ENCODE peak calls at places on chromosomes 13 and 19, in seven cellular contexts. Q, Y, I, Z, B, C and J are unnamed samples. For H3K4me1, the result is how much of the 10 kb centered on the place peaks cover.

GRCh38 chr19:12913871-12914690 is 5.0 kb downstream of the SYCE2 start:
- DNase-seq in C (no peak), Y (no peak), Z (no peak), Q (peak), B (peak), I (no peak), J (peak)

GRCh38 chr13:75934889-75935288 is 298.8 kb downstream of the LMO7 start:
- DNase-seq in I (no peak), C (no peak), Y (no peak), B (no peak), Q (peak), Z (no peak), J (no peak)

GRCh38 chr13:69720278-69720983 is 387.2 kb upstream of the ATXN8OS start:
- DNase-seq in C (no peak), Q (no peak), I (peak), B (no peak), Z (no peak), Y (no peak), J (no peak)

GRCh38 chr13:35566340-35566739 is 89.9 kb upstream of the MAB21L1 start:
- DNase-seq in Q (no peak), Z (no peak), C (no peak), B (no peak), I (no peak), Y (no peak), J (no peak)

GRCh38 chr13:78709028-78709427 is 50.1 kb upstream of the OBI1 start:
- DNase-seq in I (no peak), Q (peak), C (no peak), B (no peak), Z (no peak), Y (no peak), J (no peak)

GRCh38 chr13:78137404-78138142 is 218.9 kb upstream of the EDNRB start:
- DNase-seq in B (no peak), I (no peak), Q (peak), C (no peak), Y (no peak), Z (no peak), J (no peak)

GRCh38 chr13:110942248-110942981 is 27.5 kb upstream of the ANKRD10 start:
- DNase-seq in Q (peak), B (no peak), C (no peak), Y (no peak), I (no peak), Z (no peak), J (no peak)

GRCh38 chr13:95536629-95537241 is 15.8 kb upstream of the CLDN10 start:
- DNase-seq in Y (no peak), Z (no peak), Q (no peak), C (no peak), I (no peak), B (peak), J (no peak)

GRCh38 chr19:42657551-42657950 is 62.8 kb upstream of the CEACAM8 start:
- DNase-seq in B (no peak), C (no peak), Z (no peak), I (no peak), Y (no peak), Q (peak), J (no peak)

GRCh38 chr13:113149711-113150544 is 8.5 kb upstream of the PROZ start:
- DNase-seq in Z (no peak), B (no peak), I (no peak), Y (no peak), Q (no peak), C (no peak), J (no peak)
- H3K4me1 ChIP-seq in Z (under half), B (under half), I (under half), Y (under half), Q (under half), C (under half), J (under half)

DNA sequence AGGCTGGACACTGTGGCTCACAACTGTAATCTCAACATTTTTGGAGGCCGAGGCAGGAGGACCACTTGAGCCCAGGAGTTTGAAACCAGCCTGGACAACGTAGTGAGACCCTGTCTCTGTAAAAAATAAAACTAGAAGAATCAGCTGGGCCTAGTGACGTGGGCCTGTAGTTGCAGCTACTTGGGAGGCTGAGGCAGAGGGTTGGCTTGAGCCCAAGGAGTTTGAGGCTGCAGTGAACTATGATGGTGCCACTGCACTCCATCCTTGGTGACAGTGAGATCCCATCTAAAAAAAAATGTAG is 1.1 kb downstream of the TLE6 start:
- DNase-seq in I (no peak), C (no peak), Q (no peak), B (peak), Y (no peak), Z (no peak), J (no peak)
- H3K4me1 ChIP-seq in I (under half), C (under half), Q (under half), B (under half), Y (half or more), Z (half or more), J (under half)

GRCh38 chr19:45514376-45515051 is 7.2 kb downstream of the VASP start:
- DNase-seq in C (no peak), B (peak), Z (no peak), Y (peak), Q (no peak), I (peak), J (no peak)

GRCh38 chr19:45511074-45511473 is 3.8 kb downstream of the VASP start:
- DNase-seq in Z (no peak), Q (no peak), I (no peak), B (no peak), Y (no peak), C (no peak), J (no peak)

GRCh38 chr19:45515807-45516401 is 8.6 kb downstream of the VASP start:
- DNase-seq in Q (no peak), I (peak), Z (no peak), B (no peak), C (no peak), Y (peak), J (no peak)

GRCh38 chr19:45515081-45515624 is 7.9 kb downstream of the VASP start:
- DNase-seq in Q (no peak), Y (peak), Z (peak), I (peak), B (no peak), C (no peak), J (no peak)

GRCh38 chr19:45512881-45513483 is 5.7 kb downstream of the VASP start:
- DNase-seq in C (no peak), Y (no peak), Z (no peak), I (no peak), Q (no peak), B (no peak), J (no peak)
- H3K4me1 ChIP-seq in C (half or more), Y (half or more), Z (half or more), I (half or more), Q (under half), B (under half), J (under half)

DNA sequence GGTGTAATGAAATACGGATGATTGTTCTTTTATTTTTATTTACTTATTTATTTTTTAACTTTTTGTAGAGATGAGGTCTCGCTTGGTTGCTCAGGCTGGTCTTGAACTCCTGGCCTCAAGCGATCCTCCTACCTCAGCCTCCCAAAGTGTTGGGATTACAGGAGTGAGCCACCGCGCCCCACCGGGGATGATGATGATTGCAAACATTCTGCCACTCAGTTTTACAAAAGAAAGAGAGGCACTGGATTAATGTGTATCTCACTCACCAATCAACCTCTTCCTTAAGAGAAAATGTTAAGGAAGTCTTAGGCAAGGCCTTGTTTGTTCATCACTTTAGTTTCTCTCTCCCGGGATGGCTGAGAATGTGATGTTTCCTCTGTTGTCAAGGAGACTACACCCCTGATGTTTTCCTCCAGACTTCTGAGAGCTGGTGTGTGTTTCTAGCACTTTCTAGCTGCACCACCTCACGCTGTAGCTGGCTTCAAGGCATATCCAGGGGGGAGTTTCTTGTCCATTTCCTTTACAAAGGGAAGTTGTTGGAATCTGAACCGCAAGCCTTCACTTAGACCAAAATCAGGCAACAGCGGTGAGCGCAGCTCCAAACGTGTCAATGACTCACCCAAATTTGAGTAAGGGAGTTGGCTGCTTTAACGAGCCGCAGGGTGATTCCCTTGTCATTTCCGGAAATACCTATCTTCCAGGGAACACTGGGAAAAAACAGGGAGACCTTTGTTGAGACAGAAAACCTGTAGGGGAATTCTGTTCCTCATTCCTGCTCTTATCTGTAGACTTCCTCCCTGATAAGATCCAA is 2.3 kb downstream of the LDLR start:
- DNase-seq in Z (no peak), B (peak), I (peak), Y (no peak), Q (peak), C (peak), J (peak)
- H3K4me1 ChIP-seq in Z (half or more), B (half or more), I (under half), Y (half or more), Q (under half), C (half or more), J (under half)